ENCODE peak calls at places on chromosomes 12 and 14, in six cellular contexts. B, N, Y, L, M and G are unnamed samples.

GRCh38 chr14:96762650-96763049 is 34.5 kb upstream of the VRK1 start:
- DNase-seq in N (no peak), B (no peak), L (no peak), M (no peak), Y (no peak), G (peak; percentile 45)

GRCh38 chr14:68576031-68576430 is 216.8 kb downstream of the ZFP36L1 start:
- DNase-seq in B (no peak), N (no peak), M (no peak), Y (no peak), L (no peak), G (no peak)

GRCh38 chr14:30227871-30228270 is 300.2 kb upstream of the PRKD1 start:
- DNase-seq in L (no peak), B (no peak), Y (no peak), N (no peak), M (no peak), G (no peak)

GRCh38 chr14:77868552-77869300 is 68.8 kb downstream of the ADCK1 start:
- DNase-seq in Y (no peak), M (no peak), N (no peak), B (no peak), L (no peak), G (no peak)

GRCh38 chr14:36988989-36989388 is 183.4 kb downstream of the SLC25A21 start:
- DNase-seq in B (no peak), Y (no peak), L (no peak), M (no peak), N (no peak), G (no peak)

GRCh38 chr12:105214141-105214540 is 21.8 kb downstream of the APPL2 start:
- DNase-seq in Y (no peak), L (peak; percentile 22), N (no peak), B (no peak), M (no peak), G (no peak)

GRCh38 chr12:81329088-81329487 is 251.2 kb downstream of the ACSS3 start:
- DNase-seq in Y (no peak), B (no peak), L (no peak), M (no peak), N (no peak), G (no peak)

GRCh38 chr12:116196226-116196625 is 81.3 kb downstream of the MED13L start:
- DNase-seq in L (no peak), M (no peak), B (no peak), N (no peak), Y (no peak), G (no peak)

GRCh38 chr14:74403619-74404417 is 22.2 kb downstream of the SYNDIG1L start:
- DNase-seq in M (no peak), L (no peak), Y (peak; percentile 49), N (no peak), B (no peak), G (no peak)

GRCh38 chr14:51744372-51745150 is 92.9 kb downstream of the FRMD6 start:
- DNase-seq in L (no peak), B (no peak), N (no peak), M (no peak), Y (no peak), G (no peak)

GRCh38 chr12:55738113-55739024 is 4.6 kb upstream of the GDF11 start:
- DNase-seq in Y (peak; percentile 88), M (peak; percentile 95), N (peak; percentile 68), L (peak; percentile 84), B (peak; percentile 60), G (peak; percentile 88)

GRCh38 chr12:3224530-3224903 is 147.3 kb downstream of the TSPAN9 start:
- DNase-seq in N (no peak), L (no peak), Y (no peak), M (no peak), B (no peak), G (no peak)

GRCh38 chr14:21072102-21072501 is 2.0 kb downstream of the ARHGEF40 start:
- DNase-seq in L (no peak), N (no peak), Y (no peak), M (no peak), B (no peak), G (no peak)

GRCh38 chr12:53550595-53550994 is 43.3 kb upstream of the NPFF start:
- DNase-seq in L (no peak), Y (no peak), N (no peak), B (no peak), M (no peak), G (no peak)

GRCh38 chr12:32822344-32822743 is 66.6 kb upstream of the YARS2 start:
- DNase-seq in B (no peak), Y (no peak), M (no peak), N (no peak), L (no peak), G (no peak)

GRCh38 chr12:67650127-67650495 is 1.6 kb downstream of the DYRK2 start:
- DNase-seq in B (no peak), Y (no peak), N (no peak), L (peak; percentile 46), M (peak; percentile 80), G (no peak)

GRCh38 chr12:9364224-9365176 is 156.3 kb upstream of the PZP start:
- DNase-seq in B (no peak), Y (no peak), N (no peak), L (no peak), M (no peak), G (no peak)

GRCh38 chr12:48997719-48998496 is 1.3 kb downstream of the DDN start:
- DNase-seq in M (peak; percentile 84), Y (no peak), L (no peak), N (peak; percentile 40), B (no peak), G (no peak)

GRCh38 chr12:118714051-118714460 is 267.3 kb upstream of the SRRM4 start:
- DNase-seq in M (no peak), Y (no peak), B (no peak), L (no peak), N (no peak), G (peak; percentile 30)

GRCh38 chr14:39034481-39035296 is 68.3 kb downstream of the SEC23A start:
- DNase-seq in B (no peak), Y (no peak), N (no peak), M (no peak), L (no peak), G (no peak)

GRCh38 chr12:129961111-129961510 is 57.3 kb upstream of the TMEM132D start:
- DNase-seq in B (no peak), M (no peak), L (no peak), N (no peak), Y (no peak), G (no peak)

GRCh38 chr12:80490329-80490728 is 46.3 kb downstream of the PTPRQ start:
- DNase-seq in M (no peak), L (no peak), N (no peak), Y (no peak), B (no peak), G (no peak)

GRCh38 chr14:61099221-61099835 is 118.3 kb downstream of the SLC38A6 start:
- DNase-seq in Y (no peak), M (no peak), L (no peak), N (no peak), B (no peak), G (no peak)

GRCh38 chr12:115916910-115917668 is 360.4 kb downstream of the MED13L start:
- DNase-seq in N (peak; percentile 81), B (peak; percentile 88), L (peak; percentile 74), Y (peak; percentile 83), M (peak; percentile 91), G (no peak)

GRCh38 chr12:752673-753400 is 458 bp downstream of the WNK1 start:
- DNase-seq in N (peak; percentile 68), L (peak; percentile 38), M (peak; percentile 94), B (no peak), Y (peak; percentile 84), G (no peak)

GRCh38 chr12:18864900-18865561 is 127.1 kb downstream of the CAPZA3 start:
- DNase-seq in M (no peak), N (no peak), B (no peak), Y (no peak), L (no peak), G (no peak)

GRCh38 chr12:124030510-124030909 is 57.5 kb downstream of the ZNF664 start:
- DNase-seq in Y (no peak), L (no peak), B (no peak), M (no peak), N (no peak), G (no peak)
- TF ChIP-seq POLR2AphosphoS5 in Y (no peak), L (no peak), B (no peak), M (no peak), N (no peak), G (no peak)

DNA sequence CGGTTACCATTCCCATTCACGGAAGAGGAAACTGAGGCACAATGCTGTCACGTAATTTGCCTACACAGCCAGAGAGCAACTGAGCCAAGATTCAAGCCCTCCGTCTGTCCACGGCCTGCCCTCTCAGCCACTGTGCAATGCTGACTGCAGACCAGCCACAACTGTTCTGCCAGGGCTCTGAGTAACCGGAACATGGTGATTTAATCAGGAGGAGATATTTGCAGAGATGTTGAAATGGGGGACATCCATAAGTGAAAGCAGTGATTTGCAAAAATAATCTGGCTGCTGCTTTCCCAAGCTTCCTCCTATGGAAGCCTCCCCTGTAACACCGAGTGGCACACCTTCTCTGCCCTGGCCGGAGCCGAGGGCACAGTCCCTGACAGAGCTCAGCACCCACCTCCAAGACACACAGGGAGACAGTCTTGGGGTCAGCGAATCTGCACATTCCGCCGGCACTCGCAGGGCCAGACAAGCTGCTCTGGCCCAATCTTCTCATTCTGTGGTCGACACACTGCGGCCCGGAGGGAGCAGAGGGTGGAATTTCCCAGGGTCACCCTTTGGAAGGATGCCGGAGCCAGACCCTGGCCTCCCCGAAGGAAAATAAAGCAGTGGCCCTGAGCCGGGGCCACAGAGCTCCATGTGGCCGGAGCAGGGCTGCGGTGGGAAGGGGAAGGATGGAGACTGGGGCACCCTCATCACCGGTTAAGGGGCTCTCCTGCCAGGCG is 158.2 kb upstream of the DIO3 start:
- DNase-seq in Y (no peak), L (no peak), N (no peak), B (no peak), M (no peak), G (no peak)
- H3K4me3 ChIP-seq in Y (no peak overlapping the region), L (no peak overlapping the region), N (no peak overlapping the region), B (no peak overlapping the region), M (no peak overlapping the region), G (no peak overlapping the region)

GRCh38 chr12:93805736-93806141 is 128.6 kb downstream of the CRADD start:
- DNase-seq in Y (no peak), M (no peak), N (no peak), B (no peak), L (no peak), G (no peak)
- H3K27ac ChIP-seq in Y (peak overlapping the region; percentile 86), M (no peak overlapping the region), N (no peak overlapping the region), B (no peak overlapping the region), L (no peak overlapping the region), G (no peak overlapping the region)

GRCh38 chr12:51244269-51244668 is 5.6 kb downstream of the DAZAP2 start:
- DNase-seq in N (no peak), M (no peak), B (no peak), L (no peak), Y (no peak), G (no peak)
- TF ChIP-seq POLR2AphosphoS5 in N (no peak), M (no peak), B (no peak), L (no peak), Y (no peak), G (no peak)

GRCh38 chr12:103819892-103820291 is 21.1 kb downstream of the NT5DC3 start:
- DNase-seq in L (no peak), N (no peak), B (no peak), Y (no peak), M (no peak), G (no peak)
- H3K4me3 ChIP-seq in L (no peak overlapping the region), N (no peak overlapping the region), B (no peak overlapping the region), Y (no peak overlapping the region), M (no peak overlapping the region), G (no peak overlapping the region)

GRCh38 chr12:52477651-52478050 is 4.0 kb upstream of the KRT6C start:
- DNase-seq in L (no peak), M (no peak), B (no peak), N (no peak), Y (no peak), G (no peak)
- H3K27ac ChIP-seq in L (no peak overlapping the region), M (no peak overlapping the region), B (no peak overlapping the region), N (no peak overlapping the region), Y (no peak overlapping the region), G (no peak overlapping the region)